ENCODE peak calls at places on chromosomes 1 and 21, in four cellular contexts. S is H1, A is HCT116, M is HepG2. Z is an unnamed sample.

GRCh38 chr1:39105061-39105840 is 79.1 kb downstream of the NDUFS5 start:
- DNase-seq in A (no peak), S (no peak), M (no peak), Z (peak)

GRCh38 chr1:38031513-38031866 is 15.1 kb downstream of the POU3F1 start:
- DNase-seq in A (no peak), S (no peak), M (peak), Z (no peak)

GRCh38 chr1:4262665-4263064 is 362.6 kb upstream of the C1orf174 start:
- DNase-seq in S (no peak), A (no peak), M (no peak), Z (no peak)

GRCh38 chr21:33244781-33245105 is 15.0 kb downstream of the IFNAR2 start:
- DNase-seq in S (no peak), A (no peak), M (no peak), Z (no peak)

GRCh38 chr1:205259361-205259832 is 31.7 kb downstream of the TMCC2 start:
- DNase-seq in A (no peak), S (no peak), M (no peak), Z (no peak)

GRCh38 chr21:43193651-43194302 is 25.0 kb downstream of the CRYAA start:
- DNase-seq in S (no peak), A (no peak), M (no peak), Z (no peak)

GRCh38 chr1:210132582-210132981 is 100.0 kb upstream of the SERTAD4 start:
- DNase-seq in A (no peak), S (no peak), M (no peak), Z (peak)

GRCh38 chr21:45612096-45613019 is 31.2 kb upstream of the PCBP3 start:
- DNase-seq in A (no peak), S (no peak), M (no peak), Z (no peak)

GRCh38 chr1:29237906-29238600 is 1.7 kb downstream of the PTPRU start:
- DNase-seq in M (peak), A (no peak), S (no peak), Z (no peak)

GRCh38 chr1:168783831-168784230 is 54.8 kb upstream of the DPT start:
- DNase-seq in M (no peak), A (no peak), S (no peak), Z (no peak)

GRCh38 chr1:188065917-188066316 is 1237.2 kb downstream of the PLA2G4A start:
- DNase-seq in A (no peak), M (no peak), S (no peak), Z (no peak)

GRCh38 chr21:17911628-17912027 is 92.5 kb upstream of the C21orf91 start:
- DNase-seq in M (no peak), S (no peak), A (no peak), Z (no peak)

GRCh38 chr1:89919174-89919573 is 75.7 kb upstream of the ZNF326 start:
- DNase-seq in M (no peak), S (no peak), A (no peak), Z (no peak)

GRCh38 chr1:10704383-10704882 is 92.0 kb downstream of the CASZ1 start:
- DNase-seq in S (peak), A (no peak), M (peak), Z (no peak)

GRCh38 chr1:38121231-38121680 is 74.7 kb upstream of the POU3F1 start:
- DNase-seq in M (no peak), A (no peak), S (no peak), Z (no peak)

GRCh38 chr1:9234223-9235122 is at the start of gene H6PD:
- DNase-seq in M (peak), A (peak), S (no peak), Z (peak)

GRCh38 chr1:54547601-54548388 is at the start of gene ACOT11:
- DNase-seq in A (no peak), S (no peak), M (peak), Z (peak)

GRCh38 chr1:184408580-184408979 is 21.8 kb downstream of the C1orf21 start:
- DNase-seq in A (no peak), M (no peak), S (no peak), Z (no peak)

GRCh38 chr1:246008256-246008901 is 498.7 kb downstream of the SMYD3 start:
- DNase-seq in A (no peak), S (no peak), M (no peak), Z (no peak)

GRCh38 chr1:26574018-26574417 is 44.5 kb downstream of the RPS6KA1 start:
- DNase-seq in S (no peak), A (no peak), M (no peak), Z (no peak)

GRCh38 chr1:108560143-108560429 is 186 bp downstream of the EEIG2 start:
- DNase-seq in A (no peak), S (no peak), M (no peak), Z (no peak)

GRCh38 chr1:246724725-246725095 is 501 bp downstream of the SCCPDH start:
- DNase-seq in A (no peak), M (no peak), S (no peak), Z (peak)

GRCh38 chr1:213530607-213531320 is 457.0 kb upstream of the PROX1 start:
- DNase-seq in M (no peak), A (no peak), S (no peak), Z (no peak)

GRCh38 chr1:234960722-234961467 is 167.7 kb downstream of the TOMM20 start:
- DNase-seq in A (no peak), S (no peak), M (peak), Z (no peak)

GRCh38 chr1:85296980-85297379 is 20.5 kb upstream of the BCL10 start:
- DNase-seq in M (no peak), A (no peak), S (no peak), Z (no peak)

GRCh38 chr1:147389532-147390184 is 147.2 kb downstream of the CHD1L start:
- DNase-seq in S (peak), M (peak), A (peak), Z (peak)

GRCh38 chr1:178774263-178774662 is 49.2 kb downstream of the RALGPS2 start:
- DNase-seq in A (no peak), S (no peak), M (peak), Z (no peak)

GRCh38 chr1:53398091-53398490 is 61.1 kb upstream of the DMRTB1 start:
- DNase-seq in A (no peak), M (no peak), S (no peak), Z (no peak)

DNA sequence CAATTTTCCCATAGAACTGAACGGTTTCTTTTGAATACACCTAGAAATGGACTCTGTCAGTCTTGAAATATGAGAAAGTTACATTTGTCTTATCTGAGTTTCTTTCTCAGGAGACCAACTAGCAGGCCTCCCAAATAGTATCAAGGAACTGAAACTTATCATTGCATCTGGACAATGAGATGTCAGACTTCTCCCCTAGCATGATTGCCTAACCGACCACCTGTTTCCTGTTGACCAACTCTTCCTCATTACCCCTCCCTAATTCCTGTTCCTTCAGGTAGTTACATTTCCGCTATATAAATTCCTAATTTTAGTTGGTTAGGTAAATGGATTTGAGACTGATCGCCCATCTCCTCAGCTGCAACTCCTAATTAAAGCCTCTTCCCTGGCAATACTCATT is 1587.3 kb downstream of the NCAM2 start:
- DNase-seq in A (no peak), M (no peak), S (no peak), Z (no peak)
- TF ChIP-seq FOSL1 in A (no peak), M (no peak), S (no peak), Z (no peak)

GRCh38 chr1:226606311-226607267 is 58.0 kb downstream of the STUM start:
- DNase-seq in A (no peak), M (no peak), S (no peak), Z (no peak)
- TF ChIP-seq FOSL1 in A (no peak), M (no peak), S (no peak), Z (no peak)

DNA sequence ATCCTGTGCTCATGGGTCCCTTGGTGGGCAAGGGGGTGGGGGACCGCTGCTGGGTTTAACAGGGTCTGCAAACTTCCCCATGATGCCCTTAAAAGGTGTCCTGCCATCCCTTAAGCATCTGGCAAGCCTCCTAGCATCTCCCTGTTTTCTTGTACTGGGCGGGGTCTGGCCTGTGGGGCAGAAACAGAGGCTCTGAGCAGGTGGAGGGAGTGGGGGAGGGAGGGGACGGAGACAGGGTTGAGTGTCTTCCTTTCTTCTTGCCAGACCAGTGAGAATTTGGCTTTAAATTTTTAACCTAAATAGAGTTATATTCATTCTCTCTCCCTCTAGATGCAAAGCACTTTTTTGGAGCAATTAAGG is 25.1 kb downstream of the IGSF21 start:
- DNase-seq in A (no peak), S (no peak), M (no peak), Z (no peak)
- TF ChIP-seq FOSL1 in A (no peak), S (no peak), M (no peak), Z (no peak)

DNA sequence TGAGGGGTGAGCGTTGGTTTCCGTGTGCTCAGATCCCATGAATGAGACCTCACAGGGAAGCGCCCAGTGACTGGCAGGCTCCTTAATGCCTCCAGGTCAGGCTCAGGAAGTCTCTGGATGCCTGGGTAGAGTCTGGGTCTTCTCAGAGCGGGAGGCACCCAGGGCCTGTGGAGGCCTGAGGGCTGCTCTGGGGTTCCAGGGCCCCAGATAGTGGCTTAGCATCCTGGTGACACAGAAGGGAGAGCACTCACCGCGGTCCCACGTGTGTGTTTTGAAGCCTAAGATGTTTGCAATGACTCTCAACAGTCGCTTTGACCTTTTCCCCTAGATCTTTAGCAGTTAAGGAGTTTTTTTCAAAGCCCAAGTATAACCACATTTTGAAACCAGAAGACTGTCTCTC is 25.0 kb downstream of the PRMT2 start:
- DNase-seq in M (no peak), A (no peak), S (no peak), Z (no peak)
- TF ChIP-seq FOSL1 in M (no peak), A (no peak), S (no peak), Z (no peak)

GRCh38 chr1:94582578-94582977 is 41.0 kb upstream of the F3 start:
- DNase-seq in S (no peak), M (no peak), A (no peak), Z (no peak)

GRCh38 chr1:94578856-94579255 is 37.3 kb upstream of the F3 start:
- DNase-seq in S (no peak), M (no peak), A (no peak), Z (no peak)

GRCh38 chr1:94580367-94581115 is 39.0 kb upstream of the F3 start:
- DNase-seq in S (no peak), M (peak), A (no peak), Z (no peak)

GRCh38 chr1:94579876-94580294 is 38.3 kb upstream of the F3 start:
- DNase-seq in M (peak), A (peak), S (peak), Z (peak)
- TF ChIP-seq FOSL1 in M (no peak), A (peak), S (no peak), Z (peak)

DNA sequence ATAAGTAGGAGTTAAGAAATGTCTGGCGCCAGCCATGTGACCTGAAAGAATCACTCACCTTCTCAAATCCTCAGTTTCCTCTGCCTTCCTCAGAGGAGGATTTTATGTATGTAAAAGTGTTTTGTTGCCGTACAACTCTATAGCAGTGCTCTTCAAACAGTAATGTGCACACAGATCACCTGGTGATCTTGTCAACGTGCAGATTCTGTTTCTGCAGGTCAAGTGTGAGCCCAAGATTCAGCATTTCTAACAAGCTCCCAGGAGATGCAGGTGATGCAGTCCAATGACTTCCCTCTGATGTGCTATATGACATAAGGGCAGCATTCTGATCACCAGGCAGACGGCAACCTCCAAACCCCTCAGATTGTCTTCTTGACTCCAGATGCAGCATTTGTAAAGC is 83.7 kb downstream of the CDC7 start:
- DNase-seq in A (no peak), S (no peak), M (no peak), Z (no peak)
- TF ChIP-seq FOSL1 in A (no peak), S (no peak), M (no peak), Z (no peak)

GRCh38 chr1:117416004-117416403 is 48.8 kb downstream of the MAN1A2 start:
- DNase-seq in S (no peak), M (no peak), A (no peak), Z (no peak)

GRCh38 chr1:117412472-117412871 is 45.2 kb downstream of the MAN1A2 start:
- DNase-seq in S (no peak), M (no peak), A (no peak), Z (no peak)

GRCh38 chr1:117416546-117417117 is 49.4 kb downstream of the MAN1A2 start:
- DNase-seq in S (no peak), M (no peak), A (no peak), Z (peak)

GRCh38 chr1:117413412-117413811 is 46.2 kb downstream of the MAN1A2 start:
- DNase-seq in S (no peak), M (no peak), A (no peak), Z (no peak)

DNA sequence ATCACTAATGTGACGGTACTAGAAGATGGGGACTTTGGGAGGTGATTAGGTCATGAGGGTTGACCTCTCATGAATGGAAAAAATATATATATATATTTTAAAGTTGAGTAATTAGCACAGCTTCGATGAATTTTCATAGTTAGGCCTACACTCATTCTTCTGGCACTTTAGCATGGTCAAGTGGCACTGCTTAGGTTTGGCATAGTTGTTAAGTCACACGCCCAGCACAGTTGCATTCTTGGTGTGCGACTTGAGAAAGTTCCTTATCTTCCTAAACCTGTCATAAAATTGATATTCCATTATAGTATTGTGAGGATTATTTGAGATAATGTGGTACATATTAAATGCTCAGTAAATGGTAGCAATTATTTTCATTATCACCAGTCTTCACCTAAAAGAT is 47.7 kb downstream of the MAN1A2 start:
- DNase-seq in S (no peak), M (no peak), A (no peak), Z (no peak)
- TF ChIP-seq FOSL1 in S (no peak), M (no peak), A (no peak), Z (no peak)

DNA sequence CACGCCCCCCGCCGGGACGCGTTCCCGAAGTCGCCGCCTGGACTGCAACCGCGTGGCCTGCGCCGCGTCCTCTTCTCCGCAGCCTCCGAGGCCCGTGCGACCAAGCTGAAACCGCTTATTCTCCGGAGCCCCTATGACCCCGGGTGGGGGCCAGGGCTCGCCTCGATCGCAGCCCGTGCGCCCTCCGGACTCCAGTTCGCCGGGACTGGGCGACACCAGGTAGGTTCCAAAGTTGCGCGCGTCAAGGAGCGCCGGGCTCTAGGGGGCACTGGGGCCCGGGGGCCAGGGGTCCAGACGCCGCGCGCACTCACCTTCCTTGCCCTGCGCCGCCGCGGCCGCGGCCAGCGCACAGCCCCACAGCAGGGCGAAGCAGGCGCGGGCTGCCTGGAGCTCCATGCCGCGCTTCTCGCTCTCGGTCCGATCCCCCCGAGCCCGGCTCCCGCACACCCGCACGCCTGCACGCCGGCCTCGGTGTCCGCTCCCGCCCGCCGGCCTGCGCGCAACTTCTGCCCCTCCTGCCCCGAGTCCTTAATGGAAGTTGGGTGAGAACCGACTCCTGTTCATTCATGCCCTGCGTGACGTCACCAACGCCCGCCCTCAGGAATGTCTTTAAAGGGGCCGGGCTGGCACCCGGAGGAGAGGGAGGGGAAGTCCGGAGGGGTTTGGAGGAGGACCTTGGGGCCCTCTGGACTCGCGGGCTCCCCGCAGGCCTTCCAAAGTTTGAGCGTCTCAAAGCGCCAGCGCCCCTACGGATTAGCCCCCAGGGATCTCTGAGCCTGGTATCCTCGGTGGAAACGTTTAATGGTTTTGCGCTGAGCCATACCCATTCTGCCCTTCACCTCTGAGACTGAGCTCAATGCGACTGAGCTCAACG is at the start of gene EPHA2:
- DNase-seq in A (peak), S (peak), M (peak), Z (no peak)
- TF ChIP-seq FOSL1 in A (no peak), S (no peak), M (no peak), Z (no peak)

GRCh38 chr1:156808186-156809030 is 8.2 kb downstream of the SH2D2A start:
- DNase-seq in A (no peak), S (no peak), M (no peak), Z (no peak)

GRCh38 chr1:156809281-156809680 is 7.4 kb downstream of the SH2D2A start:
- DNase-seq in M (no peak), S (no peak), A (no peak), Z (no peak)

GRCh38 chr1:156806512-156807440 is 9.9 kb downstream of the SH2D2A start:
- DNase-seq in M (no peak), S (no peak), A (no peak), Z (no peak)

GRCh38 chr1:156805766-156806511 is 10.7 kb downstream of the SH2D2A start:
- DNase-seq in A (no peak), S (no peak), M (no peak), Z (no peak)

DNA sequence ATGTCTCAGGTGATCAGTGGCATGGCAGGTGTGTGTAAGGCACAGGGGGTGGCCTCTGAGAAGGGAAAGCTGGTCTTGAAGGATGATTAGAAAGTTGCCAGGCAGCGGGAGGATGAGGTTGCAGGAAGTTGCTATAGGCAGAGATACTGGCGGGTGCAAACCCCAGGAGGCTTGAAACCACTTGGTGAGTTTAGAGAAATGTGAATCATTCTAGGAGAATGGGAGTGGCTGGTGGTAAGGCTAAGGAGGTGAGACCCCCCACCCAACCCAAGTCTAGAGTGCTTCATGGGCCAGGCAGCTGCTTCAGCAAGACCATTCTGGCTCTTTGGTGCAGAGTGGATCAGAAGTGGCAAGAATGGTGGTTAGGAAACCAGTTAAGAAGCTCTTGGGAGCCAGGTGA is 9.0 kb downstream of the SH2D2A start:
- DNase-seq in S (no peak), A (no peak), M (no peak), Z (no peak)
- TF ChIP-seq FOSL1 in S (no peak), A (no peak), M (no peak), Z (no peak)

Z was measured in K562.